ENCODE peak calls at places on chromosomes 2 and 18, in eight cellular contexts. N is cardiac muscle cell; M is CD8-positive, alpha-beta T cell; K is GM23248; V is AG04450; W is tibial artery; Z is mammary epithelial cell; P is ovary. E is an unnamed sample.

GRCh38 chr18:46148810-46149209 is 44.6 kb downstream of the HAUS1 start:
- DNase-seq in N (peak; percentile 68), M (peak; percentile 32), K (peak; percentile 71), V (no peak), W (no peak), Z (peak; percentile 42), P (no peak), E (peak; percentile 66)

GRCh38 chr2:159101755-159102489 is 133.5 kb downstream of the TANC1 start:
- DNase-seq in N (no peak), M (no peak), K (no peak), V (no peak), W (no peak), Z (no peak), P (no peak), E (no peak)

GRCh38 chr2:171810409-171810993 is 83.5 kb downstream of the SLC25A12 start:
- DNase-seq in N (peak; percentile 51), M (no peak), K (no peak), V (peak; percentile 53), W (no peak), Z (no peak), P (no peak), E (peak; percentile 87)

GRCh38 chr2:199716807-199717586 is 134.0 kb downstream of the FTCDNL1 start:
- DNase-seq in N (no peak), M (no peak), K (peak; percentile 20), V (no peak), W (no peak), Z (peak; percentile 2), P (no peak), E (peak; percentile 8)

GRCh38 chr18:74496508-74497307 is 545 bp downstream of the CNDP2 start:
- DNase-seq in N (peak; percentile 65), M (peak; percentile 38), K (peak; percentile 83), V (peak; percentile 8), W (no peak), Z (no peak), P (no peak), E (peak; percentile 39)

GRCh38 chr2:108615480-108616090 is 81.3 kb downstream of the LIMS1 start:
- DNase-seq in N (no peak), M (no peak), K (no peak), V (no peak), W (no peak), Z (no peak), P (no peak), E (no peak)

GRCh38 chr2:61705625-61706024 is 148.2 kb downstream of the FAM161A start:
- DNase-seq in N (no peak), M (no peak), K (no peak), V (no peak), W (no peak), Z (no peak), P (no peak), E (no peak)

GRCh38 chr2:181780159-181781081 is 100.1 kb upstream of the NEUROD1 start:
- DNase-seq in N (peak; percentile 48), M (no peak), K (no peak), V (no peak), W (no peak), Z (no peak), P (no peak), E (peak; percentile 48)

GRCh38 chr2:6824962-6825361 is 40.7 kb downstream of the CMPK2 start:
- DNase-seq in N (peak; percentile 34), M (no peak), K (peak; percentile 61), V (no peak), W (no peak), Z (peak; percentile 5), P (no peak), E (peak; percentile 38)

GRCh38 chr2:6827516-6828298 is 38.0 kb downstream of the CMPK2 start:
- DNase-seq in N (peak; percentile 6), M (no peak), K (peak; percentile 13), V (no peak), W (no peak), Z (no peak), P (no peak), E (peak; percentile 58)

GRCh38 chr2:6826081-6826913 is 39.4 kb downstream of the CMPK2 start:
- DNase-seq in N (peak; percentile 75), M (peak; percentile 32), K (peak; percentile 84), V (no peak), W (no peak), Z (peak; percentile 53), P (no peak), E (peak; percentile 75)

GRCh38 chr2:6831229-6831628 is 34.5 kb downstream of the CMPK2 start:
- DNase-seq in N (no peak), M (no peak), K (no peak), V (no peak), W (no peak), Z (no peak), P (no peak), E (no peak)

DNA sequence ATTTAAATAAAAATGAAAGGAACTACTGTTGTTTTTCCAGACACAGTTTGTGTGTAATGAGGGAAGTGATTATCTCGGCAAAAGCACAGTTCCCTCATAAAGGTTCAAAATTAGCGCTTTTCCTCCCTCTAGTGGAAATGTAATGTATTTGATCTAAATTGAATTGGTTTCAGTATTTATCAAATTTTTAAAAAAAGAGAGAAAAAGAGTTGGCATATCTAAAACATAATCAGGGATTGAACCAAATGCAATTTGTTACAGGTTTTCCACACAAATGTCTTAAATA is 37.5 kb downstream of the CMPK2 start:
- DNase-seq in N (peak; percentile 60), M (no peak), K (peak; percentile 66), V (no peak), W (no peak), Z (no peak), P (no peak), E (peak; percentile 66)
- H3K27ac ChIP-seq in N (no peak overlapping the region), M (no peak overlapping the region), K (no peak overlapping the region), V (no peak overlapping the region), W (no peak overlapping the region), Z (no peak overlapping the region), P (peak overlapping the region; percentile 7), E (no peak overlapping the region)

GRCh38 chr2:174005801-174006419 is 40.7 kb upstream of the SP3 start:
- DNase-seq in N (no peak), M (no peak), K (no peak), V (no peak), W (no peak), Z (no peak), P (no peak), E (peak; percentile 36)

GRCh38 chr2:174004311-174004695 is 39.1 kb upstream of the SP3 start:
- DNase-seq in N (no peak), M (no peak), K (no peak), V (no peak), W (no peak), Z (no peak), P (no peak), E (no peak)

GRCh38 chr2:174004900-174005605 is 39.9 kb upstream of the SP3 start:
- DNase-seq in N (peak; percentile 84), M (no peak), K (peak; percentile 93), V (no peak), W (peak; percentile 88), Z (peak; percentile 76), P (no peak), E (peak; percentile 65)

GRCh38 chr2:174002679-174003078 is 37.5 kb upstream of the SP3 start:
- DNase-seq in N (no peak), M (no peak), K (no peak), V (no peak), W (no peak), Z (no peak), P (no peak), E (no peak)

DNA sequence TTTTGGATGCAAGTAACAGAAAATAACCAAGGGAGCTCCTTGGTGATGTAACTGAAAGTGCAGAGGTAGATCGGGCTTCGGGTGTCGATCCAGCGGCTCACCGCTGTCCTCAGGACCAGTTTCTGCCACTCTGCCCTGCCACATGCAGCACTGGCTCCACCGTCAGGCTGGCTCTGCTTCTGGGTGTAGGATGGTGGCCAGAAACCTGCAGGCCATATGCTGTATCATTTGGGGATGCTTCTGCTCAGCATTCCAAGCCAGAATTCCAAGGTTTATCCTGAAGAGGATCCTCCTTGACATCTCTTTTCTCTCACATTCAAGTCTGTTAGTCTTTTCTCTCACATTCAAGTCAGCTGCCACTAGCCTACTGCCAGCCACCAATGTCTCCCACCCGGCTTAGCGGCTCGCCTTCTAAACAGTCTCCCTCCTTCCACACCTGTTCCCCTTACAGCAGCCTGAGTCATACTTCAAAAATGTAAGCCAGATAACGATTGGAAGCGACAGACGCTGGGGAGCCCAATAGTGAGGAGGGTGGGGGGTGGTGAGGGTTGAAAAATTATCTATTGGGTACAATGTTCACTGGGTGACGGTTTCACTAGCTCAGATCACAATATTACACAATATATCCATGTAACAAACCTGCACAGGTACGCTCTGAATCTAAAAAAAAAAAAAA is 38.6 kb upstream of the SP3 start:
- DNase-seq in N (no peak), M (no peak), K (no peak), V (no peak), W (no peak), Z (no peak), P (no peak), E (peak; percentile 44)
- H3K27ac ChIP-seq in N (no peak overlapping the region), M (no peak overlapping the region), K (no peak overlapping the region), V (no peak overlapping the region), W (peak overlapping the region; percentile 75), Z (no peak overlapping the region), P (no peak overlapping the region), E (no peak overlapping the region)

DNA sequence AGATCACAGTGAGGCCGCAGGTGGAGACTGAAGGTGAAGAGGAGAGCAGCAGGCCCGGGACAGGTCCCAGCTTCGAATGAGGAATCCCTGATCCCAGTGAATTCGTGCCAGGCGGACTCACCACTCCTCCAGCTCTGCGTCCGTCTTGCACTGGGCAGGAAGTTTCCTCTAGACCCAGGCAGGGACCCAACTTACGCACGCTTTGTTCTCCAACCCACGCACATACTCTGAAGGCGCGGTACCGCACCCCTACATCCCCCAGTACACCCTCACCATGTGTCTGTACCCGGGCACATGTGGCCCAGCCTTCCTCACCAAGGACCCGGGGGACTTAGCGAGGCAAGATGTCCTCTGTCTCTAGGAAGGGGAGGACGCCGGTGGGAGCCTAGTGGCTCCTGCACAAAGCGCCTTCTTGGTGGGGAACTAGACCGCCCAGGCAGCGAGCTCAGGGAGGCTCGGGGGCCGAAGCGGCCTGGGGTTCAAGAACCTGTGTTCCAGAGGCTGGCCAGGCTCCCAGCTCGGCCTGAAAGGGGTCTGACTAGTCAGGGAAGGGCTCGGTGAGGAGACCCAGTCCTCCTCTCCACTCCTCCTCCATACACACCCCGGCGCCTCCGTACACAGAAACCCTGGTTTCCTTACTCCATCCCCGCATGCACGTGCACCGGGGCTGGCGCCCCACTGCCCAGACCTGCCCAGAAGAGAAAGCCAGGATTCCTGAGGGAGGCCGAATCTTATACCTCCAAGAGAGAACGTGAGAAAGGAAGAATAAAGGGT is 38.3 kb upstream of the ATP6V1B1 start:
- DNase-seq in N (peak; percentile 19), M (no peak), K (peak; percentile 36), V (no peak), W (no peak), Z (no peak), P (no peak), E (no peak)
- H3K27ac ChIP-seq in N (no peak overlapping the region), M (no peak overlapping the region), K (no peak overlapping the region), V (no peak overlapping the region), W (no peak overlapping the region), Z (no peak overlapping the region), P (no peak overlapping the region), E (no peak overlapping the region)

DNA sequence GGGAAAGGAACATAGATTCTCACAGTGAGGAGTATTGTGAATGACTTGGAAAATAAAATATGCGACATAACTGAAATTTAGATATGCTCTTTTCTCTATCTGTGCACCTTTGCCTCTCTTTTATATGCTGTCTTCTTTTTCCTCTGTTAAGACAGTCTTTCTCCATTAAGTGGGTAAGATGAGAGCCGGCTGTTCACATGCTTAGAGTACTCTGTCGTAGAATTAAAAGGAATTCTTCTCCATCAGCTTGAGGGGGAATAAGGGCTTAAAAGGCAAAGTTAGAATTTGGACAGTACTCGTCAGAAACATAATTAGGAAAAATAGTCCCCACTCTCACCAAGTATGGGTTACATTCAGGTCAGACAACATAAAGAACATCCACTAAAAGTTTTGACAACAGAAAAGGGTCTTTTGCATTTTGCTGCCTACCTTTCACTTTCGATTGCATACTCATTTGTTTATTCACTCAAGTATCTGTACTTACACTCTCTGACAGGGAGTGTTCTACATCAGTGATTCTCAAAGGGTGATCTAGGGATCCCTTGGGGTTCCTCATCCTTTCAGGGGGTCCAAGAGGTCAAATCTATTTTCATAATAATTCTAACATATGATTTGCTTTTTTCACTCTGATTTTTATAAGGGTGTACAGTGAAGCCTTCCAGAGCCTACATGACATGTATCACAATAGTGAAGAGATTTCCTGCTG is 48.0 kb downstream of the ARHGAP15 start:
- DNase-seq in N (peak; percentile 11), M (no peak), K (no peak), V (no peak), W (no peak), Z (no peak), P (no peak), E (no peak)
- H3K27ac ChIP-seq in N (no peak overlapping the region), M (peak overlapping the region; percentile 48), K (no peak overlapping the region), V (no peak overlapping the region), W (no peak overlapping the region), Z (no peak overlapping the region), P (no peak overlapping the region), E (no peak overlapping the region)